ENCODE peak calls at places on chromosomes 7 and 10, in five cellular contexts. Z is GM12878, G is uterus, I is GM12865, N is skeletal muscle cell. R is an unnamed sample.

GRCh38 chr10:29479081-29479917 is 155.5 kb downstream of the SVIL start:
- DNase-seq in N (peak), G (no peak), Z (no peak), I (peak), R (no peak)

GRCh38 chr10:57657164-57657765 is 610.4 kb downstream of the IPMK start:
- DNase-seq in Z (no peak), G (peak), I (peak), N (peak), R (peak)

GRCh38 chr7:82598958-82599357 is 155.4 kb upstream of the CACNA2D1 start:
- DNase-seq in I (no peak), Z (no peak), G (no peak), N (peak), R (no peak)

GRCh38 chr10:101397140-101397539 is 43.2 kb downstream of the BTRC start:
- DNase-seq in N (no peak), G (peak), I (peak), Z (no peak), R (no peak)

GRCh38 chr7:106464651-106465050 is 179.9 kb upstream of the NAMPT start:
- DNase-seq in Z (no peak), G (no peak), I (peak), N (no peak), R (no peak)

GRCh38 chr10:94358480-94358879 is 4.3 kb downstream of the NOC3L start:
- DNase-seq in G (no peak), I (no peak), N (peak), Z (no peak), R (no peak)

GRCh38 chr7:98877146-98877545 is 1.2 kb upstream of the TRRAP start:
- DNase-seq in I (no peak), N (no peak), Z (no peak), G (no peak), R (no peak)

GRCh38 chr7:140060788-140061606 is 1.8 kb downstream of the PARP12 start:
- DNase-seq in I (no peak), Z (no peak), N (peak), G (peak), R (no peak)

GRCh38 chr10:88082806-88083596 is 219.6 kb downstream of the PTEN start:
- DNase-seq in N (no peak), Z (no peak), G (no peak), I (peak), R (no peak)

GRCh38 chr7:17247357-17247756 is 51.1 kb upstream of the AHR start:
- DNase-seq in Z (no peak), I (no peak), G (no peak), N (no peak), R (no peak)

GRCh38 chr10:86958831-86959736 is 685 bp downstream of the SNCG start:
- DNase-seq in I (no peak), N (no peak), Z (no peak), G (peak), R (no peak)

GRCh38 chr10:33271969-33272583 is 62.4 kb downstream of the NRP1 start:
- DNase-seq in I (no peak), G (no peak), Z (no peak), N (no peak), R (no peak)

GRCh38 chr7:44223362-44224114 is 22.8 kb downstream of the YKT6 start:
- DNase-seq in N (no peak), G (no peak), I (no peak), Z (no peak), R (no peak)

GRCh38 chr7:105024734-105025133 is 10.7 kb downstream of the KMT2E start:
- DNase-seq in Z (no peak), N (peak), I (no peak), G (no peak), R (no peak)

GRCh38 chr7:33590902-33591301 is 314.4 kb upstream of the BMPER start:
- DNase-seq in I (no peak), Z (no peak), G (no peak), N (peak), R (no peak)

GRCh38 chr7:103124429-103124979 is 24.4 kb downstream of the NAPEPLD start:
- DNase-seq in Z (no peak), N (no peak), G (no peak), I (no peak), R (no peak)

GRCh38 chr10:27646194-27646593 is 99.4 kb downstream of the MKX start:
- DNase-seq in N (no peak), G (no peak), Z (no peak), I (no peak), R (no peak)

GRCh38 chr7:156747718-156748117 is 107.1 kb downstream of the RNF32 start:
- DNase-seq in N (no peak), Z (no peak), I (no peak), G (no peak), R (no peak)

GRCh38 chr7:83921798-83922607 is 272.6 kb downstream of the SEMA3A start:
- DNase-seq in N (peak), Z (no peak), G (no peak), I (no peak), R (no peak)

GRCh38 chr10:70981171-70981836 is 92.9 kb upstream of the PCBD1 start:
- DNase-seq in Z (no peak), I (no peak), N (no peak), G (no peak), R (no peak)

GRCh38 chr7:71636329-71636728 is 504.4 kb downstream of the GALNT17 start:
- DNase-seq in I (no peak), N (no peak), Z (no peak), G (no peak), R (no peak)

GRCh38 chr7:100177040-100178001 is at the start of the genes GPC2 and STAG3:
- DNase-seq in Z (peak), I (peak), N (peak), G (peak), R (peak)

GRCh38 chr10:87960230-87960629 is 96.8 kb downstream of the PTEN start:
- DNase-seq in G (no peak), N (no peak), I (no peak), Z (no peak), R (no peak)

GRCh38 chr10:114943000-114943399 is 5.0 kb downstream of the TRUB1 start:
- DNase-seq in N (no peak), I (no peak), G (no peak), Z (no peak), R (no peak)

GRCh38 chr7:113890326-113891030 is 28.3 kb downstream of the PPP1R3A start:
- DNase-seq in G (no peak), Z (no peak), N (no peak), I (no peak), R (no peak)

GRCh38 chr7:94276797-94277196 is 117.9 kb upstream of the COL1A2 start:
- DNase-seq in N (no peak), Z (no peak), G (no peak), I (peak), R (peak)

GRCh38 chr7:98215561-98216495 is 4.6 kb downstream of the BHLHA15 start:
- DNase-seq in N (no peak), G (no peak), Z (no peak), I (no peak), R (no peak)

GRCh38 chr10:77873558-77874380 is 52.8 kb downstream of the DLG5 start:
- DNase-seq in G (peak), I (peak), N (peak), Z (peak), R (peak)

GRCh38 chr10:29608476-29609301 is 26.1 kb downstream of the SVIL start:
- DNase-seq in G (no peak), I (no peak), Z (no peak), N (no peak), R (no peak)

GRCh38 chr7:156667110-156667436 is 26.5 kb downstream of the RNF32 start:
- DNase-seq in G (no peak), Z (no peak), I (no peak), N (no peak), R (no peak)

GRCh38 chr7:73341877-73342276 is 13.9 kb downstream of the FKBP6 start:
- DNase-seq in N (peak), I (peak), G (no peak), Z (no peak), R (no peak)

GRCh38 chr10:80188713-80189112 is 16.6 kb downstream of the ANXA11 start:
- DNase-seq in N (no peak), Z (no peak), I (no peak), G (no peak), R (no peak)

GRCh38 chr7:98250789-98251188 is 1.2 kb downstream of the TECPR1 start:
- DNase-seq in N (no peak), I (peak), G (no peak), Z (no peak), R (peak)

GRCh38 chr7:68688416-68689086 is 909.7 kb upstream of the AUTS2 start:
- DNase-seq in I (no peak), Z (no peak), N (no peak), G (no peak), R (no peak)

GRCh38 chr7:149283321-149283720 is 21.3 kb downstream of the ZNF783 start:
- DNase-seq in I (no peak), N (no peak), G (no peak), Z (no peak), R (no peak)

GRCh38 chr10:72638586-72639440 is 12.9 kb upstream of the MICU1 start:
- DNase-seq in I (no peak), G (no peak), N (no peak), Z (no peak), R (no peak)

GRCh38 chr10:113569576-113569975 is 16.7 kb downstream of the HABP2 start:
- DNase-seq in N (no peak), Z (no peak), G (no peak), I (no peak), R (no peak)

GRCh38 chr10:4061441-4061951 is 276.5 kb upstream of the KLF6 start:
- DNase-seq in I (no peak), Z (no peak), N (no peak), G (peak), R (no peak)

GRCh38 chr10:4064489-4064888 is 279.5 kb upstream of the KLF6 start:
- DNase-seq in G (no peak), Z (no peak), I (no peak), N (no peak), R (no peak)

GRCh38 chr10:4062751-4063150 is 277.7 kb upstream of the KLF6 start:
- DNase-seq in I (no peak), N (no peak), Z (no peak), G (no peak), R (no peak)

GRCh38 chr10:4059471-4060138 is 274.6 kb upstream of the KLF6 start:
- DNase-seq in G (no peak), N (no peak), Z (no peak), I (no peak), R (no peak)

DNA sequence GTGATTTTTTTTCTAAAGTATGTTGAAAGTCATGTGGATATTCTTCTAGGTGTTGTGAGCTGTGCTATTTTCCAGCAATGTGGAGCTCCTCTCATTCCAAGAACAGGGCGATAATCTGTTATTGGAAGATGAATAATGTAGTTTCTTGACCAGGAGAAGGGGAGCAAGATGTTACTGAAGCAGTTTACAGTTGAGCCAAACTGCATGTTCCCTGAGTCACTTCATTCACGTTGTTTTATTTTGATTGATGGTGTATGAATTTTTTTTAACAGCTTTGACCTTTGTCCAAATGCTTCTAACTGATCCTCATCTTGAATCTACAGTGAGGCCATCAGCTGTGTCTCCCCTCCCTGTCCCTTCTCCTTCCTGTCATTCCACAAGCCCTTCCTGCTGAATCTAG is 277.1 kb upstream of the KLF6 start:
- DNase-seq in G (no peak), Z (no peak), N (no peak), I (no peak), R (no peak)
- H3K4me3 ChIP-seq in G (no peak), Z (no peak), N (no peak), I (no peak), R (no peak)

GRCh38 chr10:22231260-22231659 is 13.4 kb upstream of the EBLN1 start:
- DNase-seq in N (no peak), I (no peak), Z (no peak), G (no peak), R (no peak)
- H3K4me3 ChIP-seq in N (no peak), I (no peak), Z (no peak), G (no peak), R (no peak)

GRCh38 chr10:68957654-68958053 is 1.7 kb downstream of the DDX21 start:
- DNase-seq in Z (no peak), G (no peak), I (no peak), N (no peak), R (no peak)
- H3K4me3 ChIP-seq in Z (peak), G (no peak), I (peak), N (peak), R (peak)

GRCh38 chr7:76397409-76398183 is 11.9 kb downstream of the SSC4D start:
- DNase-seq in G (peak), N (no peak), Z (peak), I (peak), R (no peak)
- H3K4me3 ChIP-seq in G (peak), N (peak), Z (peak), I (peak), R (peak)

GRCh38 chr7:101934618-101935017 is 117.2 kb downstream of the CUX1 start:
- DNase-seq in G (no peak), Z (no peak), I (no peak), N (no peak), R (no peak)

GRCh38 chr7:101935521-101936141 is 118.2 kb downstream of the CUX1 start:
- DNase-seq in I (no peak), Z (no peak), G (no peak), N (no peak), R (no peak)

GRCh38 chr7:101933685-101934084 is 116.3 kb downstream of the CUX1 start:
- DNase-seq in N (no peak), G (no peak), I (peak), Z (peak), R (peak)

GRCh38 chr7:101932053-101932452 is 114.6 kb downstream of the CUX1 start:
- DNase-seq in Z (no peak), N (no peak), I (no peak), G (no peak), R (no peak)

GRCh38 chr7:101933028-101933427 is 115.6 kb downstream of the CUX1 start:
- DNase-seq in Z (no peak), N (no peak), G (no peak), I (no peak), R (no peak)
- H3K4me3 ChIP-seq in Z (no peak), N (no peak), G (no peak), I (no peak), R (no peak)